ENCODE peak calls at places on chromosome 14, in nine cellular contexts. V, N, F, H, R, E, M, X and S are unnamed samples.
A peak's percentile ranks its signal among the peaks of the same experiment; 100 is the strongest.

GRCh38 chr14:66284346-66284745 is 201.8 kb upstream of the CCDC196 start:
- DNase-seq in H (no peak), M (no peak), V (no peak), E (no peak), R (no peak), F (no peak), X (no peak), N (no peak), S (no peak)

GRCh38 chr14:100567877-100568163 is 19.4 kb downstream of the BEGAIN start:
- DNase-seq in X (no peak), N (no peak), M (no peak), V (no peak), F (no peak), R (no peak), E (no peak), H (no peak), S (no peak)

GRCh38 chr14:93936245-93936644 is 9.1 kb downstream of the FAM181A start:
- DNase-seq in M (no peak), F (no peak), H (no peak), R (no peak), X (peak; percentile 76), N (no peak), E (no peak), V (peak; percentile 15), S (peak; percentile 24)

GRCh38 chr14:34035934-34036250 is 85.0 kb upstream of the EGLN3 start:
- DNase-seq in E (no peak), X (no peak), M (no peak), H (no peak), V (no peak), N (no peak), F (no peak), R (no peak), S (no peak)

GRCh38 chr14:53529519-53529918 is 376.4 kb upstream of the DDHD1 start:
- DNase-seq in X (no peak), H (no peak), M (no peak), E (no peak), F (no peak), R (no peak), N (no peak), V (no peak), S (no peak)

GRCh38 chr14:21455592-21455911 is 371 bp downstream of the CHD8 start:
- DNase-seq in F (no peak), V (no peak), R (no peak), X (no peak), E (no peak), N (no peak), M (peak; percentile 51), H (no peak), S (no peak)

GRCh38 chr14:22200977-22201605 is 387.9 kb downstream of the DAD1 start:
- DNase-seq in N (no peak), V (no peak), F (no peak), M (no peak), X (no peak), H (no peak), E (no peak), R (no peak), S (peak; percentile 52)

GRCh38 chr14:61296707-61297502 is 15.8 kb upstream of the TMEM30B start:
- DNase-seq in X (no peak), V (peak; percentile 34), F (no peak), H (no peak), N (no peak), E (no peak), M (no peak), R (no peak), S (peak; percentile 77)

GRCh38 chr14:34741840-34742239 is 27.4 kb upstream of the CFL2 start:
- DNase-seq in N (no peak), X (no peak), E (no peak), F (no peak), M (no peak), H (no peak), R (no peak), V (no peak), S (peak; percentile 59)

GRCh38 chr14:94523265-94523664 is 14.0 kb upstream of the SERPINA12 start:
- DNase-seq in N (no peak), X (no peak), F (no peak), M (no peak), H (no peak), R (no peak), E (no peak), V (no peak), S (no peak)

GRCh38 chr14:90453401-90453951 is 56.6 kb downstream of the CALM1 start:
- DNase-seq in H (no peak), F (no peak), V (no peak), X (no peak), M (no peak), E (peak; percentile 15), N (no peak), R (no peak), S (no peak)

GRCh38 chr14:50806241-50806933 is 24.6 kb downstream of the NIN start:
- DNase-seq in R (no peak), N (no peak), M (no peak), E (no peak), V (no peak), X (no peak), F (no peak), H (no peak), S (no peak)

GRCh38 chr14:34496679-34497513 is 34.9 kb upstream of the SPTSSA start:
- DNase-seq in E (peak; percentile 17), M (peak; percentile 89), H (peak; percentile 98), V (no peak), R (peak; percentile 48), F (peak; percentile 86), N (peak; percentile 69), X (no peak), S (no peak)

GRCh38 chr14:61545716-61546455 is 149.4 kb upstream of the HIF1A start:
- DNase-seq in E (peak; percentile 60), M (no peak), N (no peak), R (no peak), V (no peak), H (no peak), F (no peak), X (no peak), S (no peak)

GRCh38 chr14:63616015-63616414 is 25.7 kb downstream of the WDR89 start:
- DNase-seq in N (no peak), F (no peak), R (peak; percentile 69), H (no peak), M (no peak), E (no peak), V (no peak), X (no peak), S (no peak)

GRCh38 chr14:77039285-77040058 is 11.0 kb upstream of the IRF2BPL start:
- DNase-seq in E (no peak), N (no peak), R (no peak), X (no peak), M (no peak), F (no peak), H (no peak), V (no peak), S (no peak)

GRCh38 chr14:37081220-37081619 is 91.2 kb downstream of the SLC25A21 start:
- DNase-seq in N (no peak), M (peak; percentile 68), R (no peak), V (no peak), X (no peak), F (no peak), H (no peak), E (no peak), S (no peak)

GRCh38 chr14:53638966-53639365 is 317.7 kb downstream of the BMP4 start:
- DNase-seq in V (no peak), X (no peak), R (no peak), F (no peak), E (no peak), N (no peak), H (no peak), M (no peak), S (no peak)

GRCh38 chr14:67387195-67387594 is 24.8 kb downstream of the PLEK2 start:
- DNase-seq in F (no peak), V (no peak), X (no peak), R (no peak), H (no peak), M (no peak), N (no peak), E (no peak), S (no peak)

DNA sequence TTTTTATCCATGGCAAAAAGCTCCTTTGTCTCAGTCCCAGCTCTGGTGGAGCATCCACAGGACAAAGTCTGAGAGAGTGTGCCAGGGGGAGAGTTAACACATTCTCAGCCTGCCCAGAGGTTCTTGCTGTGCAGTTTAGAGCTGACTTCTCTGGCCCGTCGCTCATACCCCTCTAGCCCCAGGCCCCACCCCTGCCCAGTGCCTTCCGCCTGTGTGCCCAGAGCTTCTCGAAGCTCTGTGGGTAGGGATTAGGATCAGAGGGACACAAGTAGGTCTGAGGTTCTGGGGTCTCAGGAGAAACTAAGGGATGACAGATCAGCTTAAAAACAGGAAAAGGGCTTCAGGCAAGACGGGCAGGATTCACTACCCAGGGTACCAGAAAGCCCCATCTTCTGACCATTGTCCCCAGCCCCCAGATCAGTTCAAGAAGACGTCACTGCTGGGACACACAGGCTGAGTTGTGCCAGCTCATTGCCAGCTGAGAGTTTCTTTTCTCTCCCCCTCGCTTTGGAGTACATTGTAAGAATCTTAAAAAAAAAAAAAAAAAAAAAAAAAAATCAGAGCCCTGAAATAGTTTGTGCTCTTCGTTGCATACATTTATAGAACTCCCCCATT is 127.0 kb downstream of the GCH1 start:
- DNase-seq in M (no peak), X (no peak), V (no peak), F (no peak), H (no peak), R (no peak), E (no peak), N (no peak), S (no peak)
- H3K27ac ChIP-seq in M (peak overlapping the region; percentile 28), X (no peak overlapping the region), V (no peak overlapping the region), F (no peak overlapping the region), H (peak overlapping the region; percentile 68), R (no peak overlapping the region), E (no peak overlapping the region), N (no peak overlapping the region), S (no peak overlapping the region)

GRCh38 chr14:39682563-39682962 is 250.3 kb upstream of the FBXO33 start:
- DNase-seq in H (no peak), R (no peak), F (no peak), X (no peak), E (no peak), M (no peak), V (no peak), N (no peak), S (no peak)
- H3K27ac ChIP-seq in H (no peak overlapping the region), R (no peak overlapping the region), F (no peak overlapping the region), X (no peak overlapping the region), E (no peak overlapping the region), M (no peak overlapping the region), V (no peak overlapping the region), N (no peak overlapping the region), S (no peak overlapping the region)

GRCh38 chr14:45252356-45253069 is 489 bp downstream of the MIS18BP1 start:
- DNase-seq in E (peak; percentile 7), V (peak; percentile 52), R (no peak), H (no peak), F (peak; percentile 28), N (no peak), M (no peak), X (no peak), S (no peak)
- H3K27ac ChIP-seq in E (peak overlapping the region; percentile 92), V (peak overlapping the region; percentile 77), R (peak overlapping the region; percentile 98), H (peak overlapping the region; percentile 94), F (peak overlapping the region; percentile 90), N (peak overlapping the region; percentile 85), M (peak overlapping the region; percentile 93), X (peak overlapping the region; percentile 77), S (peak overlapping the region; percentile 85)

DNA sequence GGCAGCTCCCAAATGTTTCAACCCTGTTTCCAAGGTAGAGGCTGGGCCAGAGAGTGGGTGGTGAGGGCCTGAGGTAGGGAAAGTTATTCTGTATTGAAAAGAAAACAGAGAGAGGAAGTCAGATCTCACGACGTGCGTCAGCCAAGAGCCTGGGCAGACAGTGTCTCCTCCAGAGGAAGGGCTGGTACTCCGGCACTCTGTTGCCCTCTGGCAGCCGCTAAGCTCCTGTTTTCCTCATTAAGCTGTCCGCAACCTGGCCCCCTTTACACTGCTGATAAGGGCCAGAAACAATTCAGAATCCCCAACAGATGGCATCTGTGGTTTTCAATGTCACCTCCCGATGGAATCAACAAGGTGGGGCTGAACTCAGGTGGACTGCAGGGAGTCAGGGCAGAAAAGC is 26.0 kb upstream of the LTBP2 start:
- DNase-seq in M (no peak), X (peak; percentile 86), V (no peak), E (no peak), H (no peak), R (no peak), N (no peak), F (no peak), S (no peak)
- H3K27ac ChIP-seq in M (no peak overlapping the region), X (peak overlapping the region; percentile 91), V (no peak overlapping the region), E (no peak overlapping the region), H (no peak overlapping the region), R (no peak overlapping the region), N (no peak overlapping the region), F (no peak overlapping the region), S (no peak overlapping the region)